ENCODE peak calls at places on chromosomes 13 and 19, in ten cellular contexts. One of them, this sample, is unnamed.

GRCh38 chr13:60974296-60974695 is 441.4 kb downstream of the PCDH20 start:
- DNase-seq in pancreas: no peak
- DNase-seq in progenitor cell of endocrine pancreas: no peak
- DNase-seq in astrocyte of the cerebellum: no peak
- DNase-seq in Calu3: no peak
- DNase-seq in breast epithelium: no peak
- DNase-seq in IMR-90: no peak
- DNase-seq in AG04449: no peak
- DNase-seq in fibroblast of lung: no peak
- DNase-seq in brain microvascular endothelial cell: no peak
- DNase-seq in this sample: no peak

GRCh38 chr13:91017669-91018053 is 329.8 kb upstream of the MIR17HG start:
- DNase-seq in pancreas: peak
- DNase-seq in progenitor cell of endocrine pancreas: no peak
- DNase-seq in astrocyte of the cerebellum: no peak
- DNase-seq in Calu3: peak
- DNase-seq in breast epithelium: no peak
- DNase-seq in IMR-90: no peak
- DNase-seq in AG04449: no peak
- DNase-seq in fibroblast of lung: no peak
- DNase-seq in brain microvascular endothelial cell: no peak
- DNase-seq in this sample: no peak

GRCh38 chr13:46858163-46858562 is 38.7 kb downstream of the HTR2A start:
- DNase-seq in pancreas: no peak
- DNase-seq in progenitor cell of endocrine pancreas: no peak
- DNase-seq in astrocyte of the cerebellum: no peak
- DNase-seq in Calu3: no peak
- DNase-seq in breast epithelium: no peak
- DNase-seq in IMR-90: no peak
- DNase-seq in AG04449: no peak
- DNase-seq in fibroblast of lung: no peak
- DNase-seq in brain microvascular endothelial cell: no peak
- DNase-seq in this sample: no peak

GRCh38 chr13:114067381-114067885 is 65.0 kb downstream of the RASA3 start:
- DNase-seq in pancreas: peak
- DNase-seq in progenitor cell of endocrine pancreas: no peak
- DNase-seq in astrocyte of the cerebellum: no peak
- DNase-seq in Calu3: no peak
- DNase-seq in breast epithelium: no peak
- DNase-seq in IMR-90: peak
- DNase-seq in AG04449: no peak
- DNase-seq in fibroblast of lung: peak
- DNase-seq in brain microvascular endothelial cell: no peak
- DNase-seq in this sample: peak

GRCh38 chr13:66400292-66400691 is 829.8 kb downstream of the PCDH9 start:
- DNase-seq in pancreas: no peak
- DNase-seq in progenitor cell of endocrine pancreas: no peak
- DNase-seq in astrocyte of the cerebellum: no peak
- DNase-seq in Calu3: no peak
- DNase-seq in breast epithelium: no peak
- DNase-seq in IMR-90: no peak
- DNase-seq in AG04449: no peak
- DNase-seq in fibroblast of lung: no peak
- DNase-seq in brain microvascular endothelial cell: no peak
- DNase-seq in this sample: no peak

GRCh38 chr19:45729774-45730388 is 815 bp downstream of the FBXO46 start:
- DNase-seq in pancreas: no peak
- DNase-seq in progenitor cell of endocrine pancreas: no peak
- DNase-seq in astrocyte of the cerebellum: no peak
- DNase-seq in Calu3: peak
- DNase-seq in breast epithelium: no peak
- DNase-seq in IMR-90: no peak
- DNase-seq in AG04449: no peak
- DNase-seq in fibroblast of lung: no peak
- DNase-seq in brain microvascular endothelial cell: no peak
- DNase-seq in this sample: peak

GRCh38 chr13:20157387-20157786 is 3.5 kb downstream of the GJA3 start:
- DNase-seq in pancreas: no peak
- DNase-seq in progenitor cell of endocrine pancreas: no peak
- DNase-seq in astrocyte of the cerebellum: no peak
- DNase-seq in Calu3: no peak
- DNase-seq in breast epithelium: no peak
- DNase-seq in IMR-90: no peak
- DNase-seq in AG04449: no peak
- DNase-seq in fibroblast of lung: no peak
- DNase-seq in brain microvascular endothelial cell: no peak
- DNase-seq in this sample: no peak

GRCh38 chr13:113491982-113492381 is 1.5 kb upstream of the DCUN1D2 start:
- DNase-seq in pancreas: no peak
- DNase-seq in progenitor cell of endocrine pancreas: no peak
- DNase-seq in astrocyte of the cerebellum: no peak
- DNase-seq in Calu3: no peak
- DNase-seq in breast epithelium: no peak
- DNase-seq in IMR-90: no peak
- DNase-seq in AG04449: no peak
- DNase-seq in fibroblast of lung: no peak
- DNase-seq in brain microvascular endothelial cell: no peak
- DNase-seq in this sample: no peak

GRCh38 chr19:17579523-17580244 is 24.2 kb downstream of the COLGALT1 start:
- DNase-seq in pancreas: peak
- DNase-seq in progenitor cell of endocrine pancreas: no peak
- DNase-seq in astrocyte of the cerebellum: no peak
- DNase-seq in Calu3: peak
- DNase-seq in breast epithelium: no peak
- DNase-seq in IMR-90: peak
- DNase-seq in AG04449: no peak
- DNase-seq in fibroblast of lung: peak
- DNase-seq in brain microvascular endothelial cell: peak
- DNase-seq in this sample: peak

GRCh38 chr13:102907016-102907756 is 61.4 kb downstream of the ERCC5 start:
- DNase-seq in pancreas: no peak
- DNase-seq in progenitor cell of endocrine pancreas: no peak
- DNase-seq in astrocyte of the cerebellum: no peak
- DNase-seq in Calu3: no peak
- DNase-seq in breast epithelium: no peak
- DNase-seq in IMR-90: no peak
- DNase-seq in AG04449: no peak
- DNase-seq in fibroblast of lung: peak
- DNase-seq in brain microvascular endothelial cell: no peak
- DNase-seq in this sample: peak

GRCh38 chr13:99860736-99861135 is 110.8 kb downstream of the ZIC5 start:
- DNase-seq in pancreas: no peak
- DNase-seq in progenitor cell of endocrine pancreas: no peak
- DNase-seq in astrocyte of the cerebellum: no peak
- DNase-seq in Calu3: no peak
- DNase-seq in breast epithelium: no peak
- DNase-seq in IMR-90: no peak
- DNase-seq in AG04449: no peak
- DNase-seq in fibroblast of lung: no peak
- DNase-seq in brain microvascular endothelial cell: no peak
- DNase-seq in this sample: no peak

GRCh38 chr19:45324349-45324907 is 1.8 kb upstream of the CKM start:
- DNase-seq in pancreas: no peak
- DNase-seq in progenitor cell of endocrine pancreas: no peak
- DNase-seq in astrocyte of the cerebellum: no peak
- DNase-seq in Calu3: no peak
- DNase-seq in breast epithelium: no peak
- DNase-seq in IMR-90: no peak
- DNase-seq in AG04449: no peak
- DNase-seq in fibroblast of lung: no peak
- DNase-seq in brain microvascular endothelial cell: no peak
- DNase-seq in this sample: no peak

GRCh38 chr19:3818479-3818878 is 32.3 kb upstream of the MATK start:
- DNase-seq in pancreas: no peak
- DNase-seq in progenitor cell of endocrine pancreas: no peak
- DNase-seq in astrocyte of the cerebellum: no peak
- DNase-seq in Calu3: peak
- DNase-seq in breast epithelium: no peak
- DNase-seq in IMR-90: peak
- DNase-seq in AG04449: no peak
- DNase-seq in fibroblast of lung: no peak
- DNase-seq in brain microvascular endothelial cell: peak
- DNase-seq in this sample: no peak

GRCh38 chr19:17996826-17997316 is 11.1 kb upstream of the ARRDC2 start:
- DNase-seq in pancreas: peak
- DNase-seq in progenitor cell of endocrine pancreas: peak
- DNase-seq in astrocyte of the cerebellum: no peak
- DNase-seq in Calu3: peak
- DNase-seq in breast epithelium: peak
- DNase-seq in IMR-90: peak
- DNase-seq in AG04449: no peak
- DNase-seq in fibroblast of lung: peak
- DNase-seq in brain microvascular endothelial cell: peak
- DNase-seq in this sample: peak

GRCh38 chr19:54850930-54851329 is 687 bp downstream of the KIR3DL2 start:
- DNase-seq in pancreas: no peak
- DNase-seq in progenitor cell of endocrine pancreas: no peak
- DNase-seq in astrocyte of the cerebellum: no peak
- DNase-seq in Calu3: no peak
- DNase-seq in breast epithelium: no peak
- DNase-seq in IMR-90: no peak
- DNase-seq in AG04449: no peak
- DNase-seq in fibroblast of lung: no peak
- DNase-seq in brain microvascular endothelial cell: no peak
- DNase-seq in this sample: no peak

DNA sequence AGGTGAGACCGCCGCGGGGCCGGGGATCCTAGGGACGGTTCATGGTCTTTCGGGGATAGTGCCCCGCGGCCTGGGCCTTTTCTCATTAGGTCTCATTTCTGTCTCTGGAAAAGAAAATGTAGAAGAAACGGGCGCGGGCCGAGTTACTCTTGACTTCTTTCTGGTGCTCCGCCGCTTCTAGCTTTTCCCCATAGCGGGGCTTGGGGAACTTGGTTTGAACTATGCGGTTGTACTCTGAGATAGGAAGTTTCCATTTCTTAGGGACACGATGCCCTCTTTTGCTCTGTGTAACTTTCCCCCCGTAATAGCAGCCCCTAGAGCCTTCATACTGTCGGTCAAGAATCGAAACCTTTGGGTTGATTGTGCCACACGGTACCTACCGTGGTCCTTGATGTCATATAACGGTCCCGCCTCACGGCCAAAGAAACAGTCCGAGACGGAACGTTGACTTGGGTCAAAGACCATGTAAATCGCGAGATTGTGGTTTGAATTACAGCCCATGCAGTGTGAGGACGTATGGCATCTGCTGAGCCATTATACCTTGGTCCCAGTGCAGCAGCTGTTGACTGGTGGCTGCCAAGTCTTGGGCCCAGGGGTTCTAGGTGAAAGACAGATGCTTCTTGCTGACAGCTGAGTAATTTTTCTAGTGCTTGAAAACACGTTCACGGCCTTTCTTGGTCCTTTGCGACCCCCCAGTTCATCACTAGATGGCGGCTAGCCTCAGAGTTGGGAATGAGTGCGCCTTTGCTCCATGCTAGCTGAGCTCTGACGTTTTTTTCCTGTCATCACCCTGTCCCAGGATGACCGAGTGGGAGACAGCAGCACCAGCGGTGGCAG is 487 bp downstream of the RPS5 start:
- DNase-seq in pancreas: no peak
- DNase-seq in progenitor cell of endocrine pancreas: no peak
- DNase-seq in astrocyte of the cerebellum: no peak
- DNase-seq in Calu3: no peak
- DNase-seq in breast epithelium: no peak
- DNase-seq in IMR-90: no peak
- DNase-seq in AG04449: no peak
- DNase-seq in fibroblast of lung: no peak
- DNase-seq in brain microvascular endothelial cell: no peak
- DNase-seq in this sample: no peak
- TF ChIP-seq CTCF in pancreas: no peak
- TF ChIP-seq CTCF in progenitor cell of endocrine pancreas: no peak
- TF ChIP-seq CTCF in astrocyte of the cerebellum: no peak
- TF ChIP-seq CTCF in Calu3: no peak
- TF ChIP-seq CTCF in breast epithelium: no peak
- TF ChIP-seq CTCF in IMR-90: no peak
- TF ChIP-seq CTCF in AG04449: no peak
- TF ChIP-seq CTCF in fibroblast of lung: no peak
- TF ChIP-seq CTCF in brain microvascular endothelial cell: peak
- TF ChIP-seq CTCF in this sample: peak

GRCh38 chr13:38900188-38900587 is 90.4 kb downstream of the STOML3 start:
- DNase-seq in pancreas: no peak
- DNase-seq in progenitor cell of endocrine pancreas: no peak
- DNase-seq in astrocyte of the cerebellum: no peak
- DNase-seq in Calu3: no peak
- DNase-seq in breast epithelium: no peak
- DNase-seq in IMR-90: no peak
- DNase-seq in AG04449: no peak
- DNase-seq in fibroblast of lung: no peak
- DNase-seq in brain microvascular endothelial cell: no peak
- DNase-seq in this sample: no peak
- TF ChIP-seq CTCF in pancreas: no peak
- TF ChIP-seq CTCF in progenitor cell of endocrine pancreas: peak
- TF ChIP-seq CTCF in astrocyte of the cerebellum: peak
- TF ChIP-seq CTCF in Calu3: no peak
- TF ChIP-seq CTCF in breast epithelium: no peak
- TF ChIP-seq CTCF in IMR-90: no peak
- TF ChIP-seq CTCF in AG04449: no peak
- TF ChIP-seq CTCF in fibroblast of lung: peak
- TF ChIP-seq CTCF in brain microvascular endothelial cell: peak
- TF ChIP-seq CTCF in this sample: no peak

DNA sequence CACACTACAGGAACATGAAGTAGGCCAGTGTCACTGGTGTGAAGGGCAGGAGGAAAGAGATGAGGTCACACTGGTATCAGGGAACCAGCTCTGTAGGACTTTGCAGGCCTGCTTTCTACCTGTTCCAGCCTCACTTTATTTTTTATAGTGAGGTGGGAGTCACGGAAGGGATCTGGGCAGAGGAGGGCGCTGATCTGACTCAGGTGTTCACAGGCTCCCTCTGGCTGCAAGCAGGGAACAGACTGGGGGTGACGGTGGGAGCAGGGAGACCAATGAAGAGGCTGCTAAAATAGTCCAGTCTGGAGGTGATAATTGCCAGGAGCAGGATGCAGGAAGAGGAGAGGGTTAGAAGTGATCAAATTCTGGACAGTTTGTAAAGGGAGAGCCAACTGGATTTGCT is 2.8 kb downstream of the THAP8 start:
- DNase-seq in pancreas: no peak
- DNase-seq in progenitor cell of endocrine pancreas: no peak
- DNase-seq in astrocyte of the cerebellum: no peak
- DNase-seq in Calu3: peak
- DNase-seq in breast epithelium: no peak
- DNase-seq in IMR-90: no peak
- DNase-seq in AG04449: no peak
- DNase-seq in fibroblast of lung: no peak
- DNase-seq in brain microvascular endothelial cell: no peak
- DNase-seq in this sample: no peak
- TF ChIP-seq CTCF in pancreas: no peak
- TF ChIP-seq CTCF in progenitor cell of endocrine pancreas: peak
- TF ChIP-seq CTCF in astrocyte of the cerebellum: no peak
- TF ChIP-seq CTCF in Calu3: no peak
- TF ChIP-seq CTCF in breast epithelium: no peak
- TF ChIP-seq CTCF in IMR-90: peak
- TF ChIP-seq CTCF in AG04449: no peak
- TF ChIP-seq CTCF in fibroblast of lung: peak
- TF ChIP-seq CTCF in brain microvascular endothelial cell: peak
- TF ChIP-seq CTCF in this sample: peak

GRCh38 chr13:62510906-62511655 is 1095.4 kb upstream of the PCDH20 start:
- DNase-seq in pancreas: no peak
- DNase-seq in progenitor cell of endocrine pancreas: no peak
- DNase-seq in astrocyte of the cerebellum: no peak
- DNase-seq in Calu3: no peak
- DNase-seq in breast epithelium: no peak
- DNase-seq in IMR-90: no peak
- DNase-seq in AG04449: no peak
- DNase-seq in fibroblast of lung: peak
- DNase-seq in brain microvascular endothelial cell: no peak
- DNase-seq in this sample: no peak
- TF ChIP-seq CTCF in pancreas: no peak
- TF ChIP-seq CTCF in progenitor cell of endocrine pancreas: no peak
- TF ChIP-seq CTCF in astrocyte of the cerebellum: no peak
- TF ChIP-seq CTCF in Calu3: no peak
- TF ChIP-seq CTCF in breast epithelium: no peak
- TF ChIP-seq CTCF in IMR-90: no peak
- TF ChIP-seq CTCF in AG04449: no peak
- TF ChIP-seq CTCF in fibroblast of lung: no peak
- TF ChIP-seq CTCF in brain microvascular endothelial cell: no peak
- TF ChIP-seq CTCF in this sample: no peak